ENCODE peak calls at places on chromosomes 7 and 10, in five cellular contexts. C is AG04450; M is mammary epithelial cell; V is prostate gland; J is CD8-positive, alpha-beta T cell. G is an unnamed sample. For H3K27me3, the result is how much of the 10 kb centered on the place peaks cover.

GRCh38 chr7:120538335-120538734 is 265.4 kb downstream of the KCND2 start:
- DNase-seq in M (no peak), J (no peak), C (no peak), V (no peak), G (no peak)

GRCh38 chr10:91378061-91378460 is 32.1 kb upstream of the HECTD2 start:
- DNase-seq in J (peak), M (peak), V (no peak), C (no peak), G (no peak)

GRCh38 chr7:28005848-28006233 is 174.8 kb downstream of the JAZF1 start:
- DNase-seq in M (no peak), J (no peak), C (no peak), V (no peak), G (no peak)

GRCh38 chr10:68981074-68981473 is 7.5 kb upstream of the KIFBP start:
- DNase-seq in C (no peak), M (no peak), V (no peak), J (no peak), G (no peak)

GRCh38 chr7:44398506-44398905 is 73.1 kb upstream of the CAMK2B start:
- DNase-seq in V (no peak), J (no peak), M (no peak), C (no peak), G (peak)

GRCh38 chr7:5679741-5680473 is 101.6 kb downstream of the RNF216 start:
- DNase-seq in C (no peak), J (no peak), V (no peak), M (no peak), G (no peak)

GRCh38 chr7:155425946-155426345 is 32.0 kb upstream of the EN2 start:
- DNase-seq in M (no peak), V (no peak), J (no peak), C (no peak), G (no peak)

GRCh38 chr10:119375574-119376265 is 166.8 kb downstream of the RGS10 start:
- DNase-seq in V (no peak), J (no peak), C (peak), M (no peak), G (no peak)

GRCh38 chr10:133608855-133609254 is 17.7 kb downstream of the FRG2B start:
- DNase-seq in C (no peak), J (no peak), V (no peak), M (peak), G (no peak)

GRCh38 chr10:80292607-80293239 is 3.3 kb upstream of the MAT1A start:
- DNase-seq in M (no peak), C (no peak), J (no peak), V (no peak), G (no peak)

GRCh38 chr10:79242620-79243152 is 104.6 kb upstream of the PPIF start:
- DNase-seq in V (no peak), C (peak), J (peak), M (peak), G (peak)

GRCh38 chr7:137471128-137471527 is 127.6 kb upstream of the PTN start:
- DNase-seq in J (no peak), M (no peak), C (no peak), V (no peak), G (no peak)

GRCh38 chr10:43731486-43731885 is 82.8 kb upstream of the ZNF32 start:
- DNase-seq in J (no peak), M (no peak), C (no peak), V (no peak), G (no peak)

GRCh38 chr7:128217030-128217805 is 23.9 kb upstream of the LEP start:
- DNase-seq in J (no peak), V (no peak), M (peak), C (no peak), G (no peak)

GRCh38 chr10:68408898-68409518 is 1.9 kb upstream of the RUFY2 start:
- DNase-seq in M (no peak), V (no peak), C (no peak), J (no peak), G (no peak)

GRCh38 chr10:31623466-31623865 is 304.4 kb downstream of the ZEB1 start:
- DNase-seq in C (no peak), J (no peak), V (no peak), M (no peak), G (no peak)

GRCh38 chr10:100364147-100364546 is 17.1 kb downstream of the SCD start:
- DNase-seq in M (no peak), J (no peak), V (no peak), C (no peak), G (no peak)

GRCh38 chr10:100360234-100360633 is 13.2 kb downstream of the SCD start:
- DNase-seq in C (no peak), V (no peak), J (no peak), M (no peak), G (no peak)

GRCh38 chr10:100364735-100365391 is 17.8 kb downstream of the SCD start:
- DNase-seq in C (no peak), J (no peak), M (peak), V (peak), G (peak)

GRCh38 chr10:100359529-100360150 is 12.6 kb downstream of the SCD start:
- DNase-seq in M (no peak), J (no peak), C (no peak), V (no peak), G (no peak)

DNA sequence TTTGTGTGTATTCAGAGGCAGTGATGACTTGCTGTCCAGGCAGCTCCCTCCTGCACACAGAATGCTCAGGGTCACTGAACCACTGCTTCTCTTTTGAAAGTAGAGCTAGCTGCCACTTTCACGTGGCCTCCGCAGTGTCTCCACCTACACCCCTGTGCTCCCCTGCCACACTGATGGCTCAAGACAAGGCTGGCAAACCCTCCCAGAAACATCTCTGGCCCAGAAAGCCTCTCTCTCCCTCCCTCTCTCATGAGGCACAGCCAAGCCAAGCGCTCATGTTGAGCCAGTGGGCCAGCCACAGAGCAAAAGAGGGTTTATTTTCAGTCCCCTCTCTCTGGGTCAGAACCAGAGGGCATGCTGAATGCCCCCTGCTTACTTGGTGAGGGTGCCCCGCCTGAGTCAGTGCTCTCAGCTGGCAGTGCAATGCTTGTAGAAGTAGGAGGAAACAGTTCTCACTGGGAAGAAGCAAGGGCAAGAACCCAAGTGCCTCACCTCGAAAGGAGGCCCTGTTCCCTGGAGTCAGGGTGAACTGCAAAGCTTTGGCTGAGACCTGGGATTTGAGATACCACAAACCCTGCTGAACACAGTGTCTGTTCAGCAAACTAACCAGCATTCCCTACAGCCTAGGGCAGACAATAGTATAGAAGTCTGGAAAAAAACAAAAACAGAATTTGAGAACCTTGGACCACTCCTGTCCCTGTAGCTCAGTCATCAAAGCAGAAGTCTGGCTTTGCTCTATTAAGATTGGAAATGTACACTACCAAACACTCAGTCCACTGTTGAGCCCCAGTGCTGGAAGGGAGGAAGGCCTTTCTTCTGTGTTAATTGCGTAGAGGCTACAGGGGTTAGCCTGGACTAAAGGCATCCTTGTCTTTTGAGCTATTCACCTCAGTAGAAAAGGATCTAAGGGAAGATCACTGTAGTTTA is 15.8 kb downstream of the SCD start:
- DNase-seq in C (no peak), J (no peak), V (no peak), M (no peak), G (no peak)
- H3K27ac ChIP-seq in C (no peak), J (no peak), V (peak), M (peak), G (peak)

GRCh38 chr10:99530108-99531025 is 2.4 kb upstream of the NKX2-3 start:
- DNase-seq in C (no peak), J (no peak), V (no peak), M (no peak), G (no peak)
- H3K27me3 ChIP-seq in C (half or more), J (under half), V (half or more), M (half or more), G (half or more)

DNA sequence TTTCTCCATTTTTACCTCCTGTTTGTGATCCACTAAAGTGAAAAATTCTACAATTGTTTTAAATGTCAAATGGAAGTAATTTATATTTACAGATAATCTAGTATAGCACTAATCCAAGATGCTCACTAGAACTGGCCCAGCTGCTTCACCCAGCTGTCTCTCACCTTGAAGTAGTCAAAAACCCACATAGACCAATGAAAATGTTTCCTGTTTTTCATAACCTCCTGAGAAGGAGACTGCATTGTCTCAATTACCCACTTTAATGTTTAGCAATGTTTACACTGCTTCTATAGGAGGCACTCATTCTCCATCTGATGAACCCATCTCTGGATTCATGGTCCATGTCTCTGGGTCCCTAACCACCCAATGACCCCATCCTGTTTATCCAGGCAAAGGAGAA is 56.1 kb upstream of the ADO start:
- DNase-seq in V (no peak), M (no peak), C (no peak), J (no peak), G (no peak)
- TF ChIP-seq CTCF in V (no peak), M (no peak), C (no peak), J (no peak), G (no peak)

GRCh38 chr7:147496209-147496608 is 1094.4 kb upstream of the C7orf33 start:
- DNase-seq in V (no peak), M (no peak), J (no peak), C (no peak), G (no peak)
- H3K27ac ChIP-seq in V (no peak), M (no peak), J (no peak), C (no peak), G (no peak)

GRCh38 chr7:142338633-142339501 is 81.0 kb upstream of the PRSS58 start:
- DNase-seq in C (no peak), M (no peak), V (no peak), J (no peak), G (peak)
- H3K27me3 ChIP-seq in C (under half), M (under half), V (under half), J (under half), G (under half)